ENCODE peak calls at places on chromosomes 16 and 17, in four cellular contexts. D, L, W and R are unnamed samples.

GRCh38 chr17:6775871-6776405 is at the start of gene FBXO39:
- DNase-seq in D (no peak), L (no peak), W (no peak), R (no peak)

GRCh38 chr17:58520843-58521430 is 6.5 kb upstream of the MTMR4 start:
- DNase-seq in D (no peak), L (peak), W (no peak), R (peak)

GRCh38 chr16:67246081-67246944 is 968 bp downstream of the FHOD1 start:
- DNase-seq in D (peak), L (peak), W (peak), R (peak)

GRCh38 chr17:56851008-56851407 is 17.1 kb downstream of the DGKE start:
- DNase-seq in D (no peak), L (no peak), W (no peak), R (no peak)

GRCh38 chr17:75181608-75182318 is 996 bp downstream of the SUMO2 start:
- DNase-seq in D (no peak), L (no peak), W (no peak), R (peak)

GRCh38 chr16:81310045-81310644 is 4.6 kb upstream of the GAN start:
- DNase-seq in D (no peak), L (no peak), W (no peak), R (no peak)

GRCh38 chr17:71033336-71033735 is 864.0 kb downstream of the KCNJ2 start:
- DNase-seq in D (no peak), L (no peak), W (no peak), R (no peak)

GRCh38 chr16:70644763-70645597 is 1.4 kb upstream of the IL34 start:
- DNase-seq in D (no peak), L (no peak), W (no peak), R (no peak)

GRCh38 chr16:31022574-31023251 is 10.6 kb upstream of the STX4 start:
- DNase-seq in D (no peak), L (no peak), W (no peak), R (no peak)

GRCh38 chr16:64983983-64984382 is 137.9 kb downstream of the CDH11 start:
- DNase-seq in D (peak), L (peak), W (peak), R (peak)

GRCh38 chr17:879546-879945 is 97.4 kb downstream of the MRM3 start:
- DNase-seq in D (peak), L (peak), W (peak), R (peak)
- TF ChIP-seq CTCF in D (peak), L (peak), W (peak), R (peak)

DNA sequence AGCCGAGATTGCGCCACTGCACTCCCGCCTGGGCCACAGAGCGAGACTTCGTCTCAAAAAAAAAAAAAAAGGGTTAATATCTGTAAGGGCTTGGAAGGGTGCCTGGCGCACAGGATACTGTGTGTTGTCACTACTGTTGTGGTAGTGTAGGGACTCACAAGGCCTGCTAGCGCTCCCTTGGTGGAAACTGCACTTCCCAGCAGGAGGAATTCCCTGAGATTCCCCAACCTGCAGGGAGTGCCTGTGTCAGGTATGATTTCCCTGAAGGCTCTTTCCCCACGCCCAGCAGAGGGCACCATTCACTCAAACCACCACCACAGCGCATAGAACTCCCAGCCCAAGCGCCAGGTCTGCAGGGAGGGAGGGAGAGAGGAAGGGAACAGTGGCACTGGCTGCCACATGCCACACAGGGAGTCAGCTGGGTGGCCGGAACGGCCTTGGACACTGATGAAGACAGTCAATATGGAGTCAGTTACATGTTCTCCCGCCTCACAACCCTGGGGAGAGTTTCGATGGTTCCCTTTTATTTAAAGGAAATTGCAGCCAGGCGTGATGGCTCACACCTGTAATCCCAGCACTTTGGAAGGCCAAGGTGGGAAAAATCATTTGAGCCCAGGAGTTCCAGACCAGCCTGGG is 32.7 kb upstream of the CDH1 start:
- DNase-seq in D (peak), L (peak), W (peak), R (peak)
- TF ChIP-seq CTCF in D (peak), L (peak), W (peak), R (peak)

GRCh38 chr16:14576532-14576931 is 53.5 kb downstream of the PARN start:
- DNase-seq in D (no peak), L (no peak), W (no peak), R (no peak)
- TF ChIP-seq CTCF in D (no peak), L (no peak), W (no peak), R (no peak)

DNA sequence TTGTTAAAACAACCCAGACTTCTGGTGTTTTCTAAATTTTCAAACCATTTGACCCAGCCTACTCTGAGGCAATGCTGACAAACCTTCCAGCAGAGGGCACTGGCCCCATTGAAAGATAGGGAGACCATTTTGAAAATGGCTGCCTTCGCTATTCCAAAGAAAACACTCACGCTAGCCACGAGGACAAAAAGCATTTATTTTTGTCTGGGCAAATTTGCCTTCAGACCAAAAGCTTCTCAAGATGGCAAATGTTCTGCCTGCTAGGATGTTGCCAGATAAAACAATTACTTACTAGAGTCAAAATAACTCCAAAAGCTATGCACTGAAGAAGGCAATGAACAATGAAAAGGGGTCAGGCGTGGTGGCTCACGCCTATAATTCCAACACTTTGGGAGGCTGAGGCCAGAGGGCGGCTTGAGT is 296.7 kb upstream of the IRX5 start:
- DNase-seq in D (no peak), L (peak), W (peak), R (peak)
- TF ChIP-seq CTCF in D (peak), L (peak), W (peak), R (peak)

GRCh38 chr16:84396537-84397008 is 28.2 kb downstream of the ATP2C2 start:
- DNase-seq in D (no peak), L (no peak), W (peak), R (peak)

GRCh38 chr16:84391151-84391873 is 23.0 kb downstream of the ATP2C2 start:
- DNase-seq in D (no peak), L (no peak), W (no peak), R (no peak)

DNA sequence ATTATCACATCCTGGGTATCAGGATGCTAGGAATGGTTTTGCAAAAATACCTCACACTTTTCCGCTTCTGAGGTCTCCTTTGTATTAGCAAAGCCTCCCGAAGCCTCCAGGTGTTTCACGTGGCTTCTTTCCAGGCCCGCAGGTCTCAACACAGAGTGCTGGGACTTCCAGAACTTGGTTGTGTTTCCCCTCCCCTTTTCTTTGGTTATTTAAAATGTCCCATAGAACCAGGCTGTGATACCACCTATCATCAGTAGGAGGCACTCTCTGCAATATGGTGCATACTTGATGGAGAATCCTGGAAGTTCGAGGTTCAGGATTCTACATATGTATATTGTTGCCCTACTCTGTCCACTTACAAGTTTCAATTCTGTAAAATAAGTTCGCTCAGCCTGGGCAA is 28.8 kb downstream of the ATP2C2 start:
- DNase-seq in D (no peak), L (no peak), W (no peak), R (no peak)
- TF ChIP-seq CTCF in D (peak), L (peak), W (peak), R (peak)

DNA sequence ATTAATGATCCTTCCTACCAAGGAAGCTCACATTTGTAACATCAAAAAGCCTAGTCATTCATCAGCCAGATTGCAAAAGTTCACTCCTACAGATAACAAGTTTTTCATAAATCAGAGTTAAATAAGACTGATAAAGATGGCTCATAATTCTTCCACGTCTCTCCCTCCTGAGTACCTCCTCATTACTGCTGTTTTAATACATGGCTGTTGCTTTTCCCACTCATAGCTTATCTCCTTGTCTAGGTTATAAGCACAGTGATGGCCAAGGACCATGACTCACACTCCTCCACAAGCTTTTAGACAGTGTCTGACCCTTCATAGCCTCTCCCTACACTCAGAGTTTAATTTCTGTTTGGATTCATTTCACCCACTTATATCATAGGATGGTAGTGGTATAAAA is 100.9 kb upstream of the MON1B start:
- DNase-seq in D (no peak), L (no peak), W (no peak), R (no peak)
- TF ChIP-seq CTCF in D (no peak), L (no peak), W (no peak), R (no peak)

DNA sequence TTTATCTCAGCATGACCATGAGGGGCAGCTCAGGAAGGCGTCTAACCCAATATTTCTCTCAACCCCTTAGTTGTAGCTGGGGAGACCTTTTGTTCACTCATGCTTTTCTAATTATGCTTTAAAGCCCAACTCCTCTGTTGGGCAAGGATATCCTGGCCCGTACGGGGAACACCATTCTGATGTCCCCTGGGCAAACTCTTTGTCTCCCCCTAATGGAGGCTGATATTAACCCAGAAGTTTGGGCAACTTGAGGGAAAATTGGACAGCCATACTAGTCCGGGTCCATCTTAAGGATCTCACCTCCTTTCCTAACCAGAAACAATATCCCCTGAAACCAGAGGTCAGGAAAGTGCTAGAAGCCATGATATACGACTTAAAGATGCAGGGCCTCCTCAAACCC is 143.7 kb upstream of the COX10 start:
- DNase-seq in D (no peak), L (no peak), W (no peak), R (peak)
- TF ChIP-seq CTCF in D (no peak), L (peak), W (no peak), R (peak)